ENCODE peak calls at places on chromosomes 6 and 20, in ten cellular contexts. One of them, this sample, is unnamed.

GRCh38 chr6:91173651-91174050 is 586.8 kb upstream of the MAP3K7 start:
- DNase-seq in GM20000: no peak
- DNase-seq in keratinocyte: no peak
- DNase-seq in GM23248: no peak
- DNase-seq in activated CD4-positive, alpha-beta T cell treated with anti-CD3 and anti-CD28 coated beads for 24 hours: no peak
- DNase-seq in GM13976: no peak
- DNase-seq in stimulated activated CD8-positive, alpha-beta memory T cell treated with anti-CD3 and anti-CD28 coated beads, Interleukin-2, amount 100 ng/mL, for 1 hour: no peak
- DNase-seq in activated CD4-positive, CD25-positive, alpha-beta regulatory T cell: no peak
- DNase-seq in stromal cell of bone marrow: no peak
- DNase-seq in amniotic stem cell: no peak
- DNase-seq in this sample: no peak

GRCh38 chr20:37449276-37449675 is 71.8 kb upstream of the NNAT start:
- DNase-seq in GM20000: no peak
- DNase-seq in keratinocyte: no peak
- DNase-seq in GM23248: no peak
- DNase-seq in activated CD4-positive, alpha-beta T cell treated with anti-CD3 and anti-CD28 coated beads for 24 hours: no peak
- DNase-seq in GM13976: no peak
- DNase-seq in stimulated activated CD8-positive, alpha-beta memory T cell treated with anti-CD3 and anti-CD28 coated beads, Interleukin-2, amount 100 ng/mL, for 1 hour: no peak
- DNase-seq in activated CD4-positive, CD25-positive, alpha-beta regulatory T cell: no peak
- DNase-seq in stromal cell of bone marrow: no peak
- DNase-seq in amniotic stem cell: no peak
- DNase-seq in this sample: no peak

GRCh38 chr6:15623282-15624116 is 39.3 kb downstream of the DTNBP1 start:
- DNase-seq in GM20000: peak
- DNase-seq in keratinocyte: no peak
- DNase-seq in GM23248: peak
- DNase-seq in activated CD4-positive, alpha-beta T cell treated with anti-CD3 and anti-CD28 coated beads for 24 hours: no peak
- DNase-seq in GM13976: no peak
- DNase-seq in stimulated activated CD8-positive, alpha-beta memory T cell treated with anti-CD3 and anti-CD28 coated beads, Interleukin-2, amount 100 ng/mL, for 1 hour: no peak
- DNase-seq in activated CD4-positive, CD25-positive, alpha-beta regulatory T cell: no peak
- DNase-seq in stromal cell of bone marrow: no peak
- DNase-seq in amniotic stem cell: peak
- DNase-seq in this sample: no peak

GRCh38 chr6:124480021-124480430 is 482.2 kb upstream of the RNF217 start:
- DNase-seq in GM20000: no peak
- DNase-seq in keratinocyte: no peak
- DNase-seq in GM23248: no peak
- DNase-seq in activated CD4-positive, alpha-beta T cell treated with anti-CD3 and anti-CD28 coated beads for 24 hours: no peak
- DNase-seq in GM13976: no peak
- DNase-seq in stimulated activated CD8-positive, alpha-beta memory T cell treated with anti-CD3 and anti-CD28 coated beads, Interleukin-2, amount 100 ng/mL, for 1 hour: no peak
- DNase-seq in activated CD4-positive, CD25-positive, alpha-beta regulatory T cell: no peak
- DNase-seq in stromal cell of bone marrow: no peak
- DNase-seq in amniotic stem cell: no peak
- DNase-seq in this sample: no peak

GRCh38 chr20:12112089-12112474 is 194.4 kb downstream of the BTBD3 start:
- DNase-seq in GM20000: no peak
- DNase-seq in keratinocyte: peak
- DNase-seq in GM23248: no peak
- DNase-seq in activated CD4-positive, alpha-beta T cell treated with anti-CD3 and anti-CD28 coated beads for 24 hours: no peak
- DNase-seq in GM13976: no peak
- DNase-seq in stimulated activated CD8-positive, alpha-beta memory T cell treated with anti-CD3 and anti-CD28 coated beads, Interleukin-2, amount 100 ng/mL, for 1 hour: no peak
- DNase-seq in activated CD4-positive, CD25-positive, alpha-beta regulatory T cell: no peak
- DNase-seq in stromal cell of bone marrow: no peak
- DNase-seq in amniotic stem cell: no peak
- DNase-seq in this sample: peak

GRCh38 chr6:108945686-108946158 is 97.5 kb downstream of the ARMC2 start:
- DNase-seq in GM20000: no peak
- DNase-seq in keratinocyte: no peak
- DNase-seq in GM23248: peak
- DNase-seq in activated CD4-positive, alpha-beta T cell treated with anti-CD3 and anti-CD28 coated beads for 24 hours: no peak
- DNase-seq in GM13976: no peak
- DNase-seq in stimulated activated CD8-positive, alpha-beta memory T cell treated with anti-CD3 and anti-CD28 coated beads, Interleukin-2, amount 100 ng/mL, for 1 hour: no peak
- DNase-seq in activated CD4-positive, CD25-positive, alpha-beta regulatory T cell: no peak
- DNase-seq in stromal cell of bone marrow: peak
- DNase-seq in amniotic stem cell: no peak
- DNase-seq in this sample: no peak

GRCh38 chr6:33779895-33780294 is 9.0 kb downstream of the LEMD2 start:
- DNase-seq in GM20000: no peak
- DNase-seq in keratinocyte: no peak
- DNase-seq in GM23248: no peak
- DNase-seq in activated CD4-positive, alpha-beta T cell treated with anti-CD3 and anti-CD28 coated beads for 24 hours: no peak
- DNase-seq in GM13976: no peak
- DNase-seq in stimulated activated CD8-positive, alpha-beta memory T cell treated with anti-CD3 and anti-CD28 coated beads, Interleukin-2, amount 100 ng/mL, for 1 hour: no peak
- DNase-seq in activated CD4-positive, CD25-positive, alpha-beta regulatory T cell: no peak
- DNase-seq in stromal cell of bone marrow: no peak
- DNase-seq in amniotic stem cell: no peak
- DNase-seq in this sample: no peak

GRCh38 chr6:137224890-137225198 is 5.7 kb upstream of the IFNGR1 start:
- DNase-seq in GM20000: peak
- DNase-seq in keratinocyte: no peak
- DNase-seq in GM23248: no peak
- DNase-seq in activated CD4-positive, alpha-beta T cell treated with anti-CD3 and anti-CD28 coated beads for 24 hours: no peak
- DNase-seq in GM13976: peak
- DNase-seq in stimulated activated CD8-positive, alpha-beta memory T cell treated with anti-CD3 and anti-CD28 coated beads, Interleukin-2, amount 100 ng/mL, for 1 hour: no peak
- DNase-seq in activated CD4-positive, CD25-positive, alpha-beta regulatory T cell: no peak
- DNase-seq in stromal cell of bone marrow: no peak
- DNase-seq in amniotic stem cell: no peak
- DNase-seq in this sample: no peak

GRCh38 chr6:84652356-84653026 is 111.9 kb downstream of the TBX18 start:
- DNase-seq in GM20000: no peak
- DNase-seq in keratinocyte: no peak
- DNase-seq in GM23248: peak
- DNase-seq in activated CD4-positive, alpha-beta T cell treated with anti-CD3 and anti-CD28 coated beads for 24 hours: no peak
- DNase-seq in GM13976: no peak
- DNase-seq in stimulated activated CD8-positive, alpha-beta memory T cell treated with anti-CD3 and anti-CD28 coated beads, Interleukin-2, amount 100 ng/mL, for 1 hour: no peak
- DNase-seq in activated CD4-positive, CD25-positive, alpha-beta regulatory T cell: no peak
- DNase-seq in stromal cell of bone marrow: peak
- DNase-seq in amniotic stem cell: peak
- DNase-seq in this sample: no peak

GRCh38 chr6:15330174-15330934 is 84.5 kb downstream of the JARID2 start:
- DNase-seq in GM20000: no peak
- DNase-seq in keratinocyte: no peak
- DNase-seq in GM23248: peak
- DNase-seq in activated CD4-positive, alpha-beta T cell treated with anti-CD3 and anti-CD28 coated beads for 24 hours: no peak
- DNase-seq in GM13976: no peak
- DNase-seq in stimulated activated CD8-positive, alpha-beta memory T cell treated with anti-CD3 and anti-CD28 coated beads, Interleukin-2, amount 100 ng/mL, for 1 hour: no peak
- DNase-seq in activated CD4-positive, CD25-positive, alpha-beta regulatory T cell: no peak
- DNase-seq in stromal cell of bone marrow: no peak
- DNase-seq in amniotic stem cell: no peak
- DNase-seq in this sample: no peak

GRCh38 chr20:11502051-11502450 is 415.6 kb upstream of the BTBD3 start:
- DNase-seq in GM20000: no peak
- DNase-seq in keratinocyte: no peak
- DNase-seq in GM23248: peak
- DNase-seq in activated CD4-positive, alpha-beta T cell treated with anti-CD3 and anti-CD28 coated beads for 24 hours: no peak
- DNase-seq in GM13976: no peak
- DNase-seq in stimulated activated CD8-positive, alpha-beta memory T cell treated with anti-CD3 and anti-CD28 coated beads, Interleukin-2, amount 100 ng/mL, for 1 hour: no peak
- DNase-seq in activated CD4-positive, CD25-positive, alpha-beta regulatory T cell: no peak
- DNase-seq in stromal cell of bone marrow: no peak
- DNase-seq in amniotic stem cell: no peak
- DNase-seq in this sample: no peak

GRCh38 chr6:158754738-158755137 is 64.4 kb downstream of the EZR start:
- DNase-seq in GM20000: no peak
- DNase-seq in keratinocyte: no peak
- DNase-seq in GM23248: no peak
- DNase-seq in activated CD4-positive, alpha-beta T cell treated with anti-CD3 and anti-CD28 coated beads for 24 hours: no peak
- DNase-seq in GM13976: no peak
- DNase-seq in stimulated activated CD8-positive, alpha-beta memory T cell treated with anti-CD3 and anti-CD28 coated beads, Interleukin-2, amount 100 ng/mL, for 1 hour: no peak
- DNase-seq in activated CD4-positive, CD25-positive, alpha-beta regulatory T cell: no peak
- DNase-seq in stromal cell of bone marrow: no peak
- DNase-seq in amniotic stem cell: no peak
- DNase-seq in this sample: no peak

GRCh38 chr6:109939654-109940053 is 38.5 kb upstream of the GPR6 start:
- DNase-seq in GM20000: no peak
- DNase-seq in keratinocyte: no peak
- DNase-seq in GM23248: no peak
- DNase-seq in activated CD4-positive, alpha-beta T cell treated with anti-CD3 and anti-CD28 coated beads for 24 hours: no peak
- DNase-seq in GM13976: no peak
- DNase-seq in stimulated activated CD8-positive, alpha-beta memory T cell treated with anti-CD3 and anti-CD28 coated beads, Interleukin-2, amount 100 ng/mL, for 1 hour: no peak
- DNase-seq in activated CD4-positive, CD25-positive, alpha-beta regulatory T cell: no peak
- DNase-seq in stromal cell of bone marrow: no peak
- DNase-seq in amniotic stem cell: no peak
- DNase-seq in this sample: no peak

GRCh38 chr6:96522469-96523009 is 933 bp downstream of the UFL1 start:
- DNase-seq in GM20000: peak
- DNase-seq in keratinocyte: no peak
- DNase-seq in GM23248: peak
- DNase-seq in activated CD4-positive, alpha-beta T cell treated with anti-CD3 and anti-CD28 coated beads for 24 hours: no peak
- DNase-seq in GM13976: no peak
- DNase-seq in stimulated activated CD8-positive, alpha-beta memory T cell treated with anti-CD3 and anti-CD28 coated beads, Interleukin-2, amount 100 ng/mL, for 1 hour: no peak
- DNase-seq in activated CD4-positive, CD25-positive, alpha-beta regulatory T cell: no peak
- DNase-seq in stromal cell of bone marrow: peak
- DNase-seq in amniotic stem cell: no peak
- DNase-seq in this sample: no peak

GRCh38 chr20:63134201-63134612 is 81.7 kb downstream of the YTHDF1 start:
- DNase-seq in GM20000: no peak
- DNase-seq in keratinocyte: no peak
- DNase-seq in GM23248: no peak
- DNase-seq in activated CD4-positive, alpha-beta T cell treated with anti-CD3 and anti-CD28 coated beads for 24 hours: no peak
- DNase-seq in GM13976: no peak
- DNase-seq in stimulated activated CD8-positive, alpha-beta memory T cell treated with anti-CD3 and anti-CD28 coated beads, Interleukin-2, amount 100 ng/mL, for 1 hour: no peak
- DNase-seq in activated CD4-positive, CD25-positive, alpha-beta regulatory T cell: no peak
- DNase-seq in stromal cell of bone marrow: no peak
- DNase-seq in amniotic stem cell: no peak
- DNase-seq in this sample: no peak